ENCODE peak calls at places on chromosomes 5 and 9, in ten cellular contexts. E is substantia nigra; S is ELR; N is neuronal stem cell; O is posterior vena cava; L is H54; I is activated naive CD8-positive, alpha-beta T cell treated with anti-CD3 and anti-CD28 coated beads for 36 hours; F is CD8-positive, alpha-beta T cell; B is memory B cell; M is progenitor cell of endocrine pancreas. P is an unnamed sample.

GRCh38 chr5:129358069-129358468 is 102.0 kb upstream of the ADAMTS19 start:
- DNase-seq in B (no peak), I (no peak), E (no peak), L (no peak), F (no peak), S (no peak), N (no peak), M (no peak), O (no peak), P (no peak)

GRCh38 chr5:136249678-136250266 is 56.8 kb upstream of the SMIM32 start:
- DNase-seq in M (peak; percentile 48), N (peak; percentile 54), F (no peak), L (peak; percentile 37), E (peak; percentile 60), I (no peak), B (no peak), S (peak; percentile 70), O (peak; percentile 83), P (peak; percentile 28)

GRCh38 chr5:157951673-157952373 is 92.9 kb upstream of the CLINT1 start:
- DNase-seq in N (no peak), I (no peak), S (no peak), B (no peak), E (no peak), M (no peak), O (no peak), L (no peak), F (no peak), P (no peak)

GRCh38 chr5:151737421-151737820 is 21.0 kb downstream of the ATOX1 start:
- DNase-seq in E (no peak), S (no peak), M (no peak), L (no peak), I (no peak), B (no peak), O (no peak), F (no peak), N (no peak), P (no peak)

GRCh38 chr9:122221223-122221811 is 7.4 kb downstream of the LHX6 start:
- DNase-seq in N (no peak), F (no peak), L (no peak), M (no peak), B (no peak), O (no peak), S (no peak), I (no peak), E (no peak), P (no peak)

GRCh38 chr9:117777823-117778222 is 73.6 kb downstream of the TLR4 start:
- DNase-seq in N (no peak), M (no peak), E (no peak), I (no peak), S (no peak), O (no peak), F (no peak), L (no peak), B (no peak), P (no peak)

GRCh38 chr5:86971034-86971511 is 296.6 kb upstream of the RASA1 start:
- DNase-seq in L (no peak), S (peak; percentile 60), F (no peak), I (peak; percentile 0), N (no peak), O (no peak), M (no peak), B (no peak), E (no peak), P (no peak)

GRCh38 chr9:68522126-68522525 is 18.6 kb downstream of the TMEM252 start:
- DNase-seq in E (no peak), F (no peak), O (no peak), S (no peak), L (no peak), B (no peak), N (no peak), I (no peak), M (no peak), P (no peak)

GRCh38 chr9:6538666-6539071 is 106.9 kb downstream of the GLDC start:
- DNase-seq in N (no peak), S (peak; percentile 43), E (no peak), B (no peak), O (no peak), M (no peak), L (peak; percentile 41), I (no peak), F (no peak), P (no peak)

GRCh38 chr5:72860499-72860898 is 44.0 kb downstream of the TNPO1 start:
- DNase-seq in I (no peak), L (no peak), E (no peak), S (peak; percentile 18), O (no peak), N (no peak), M (no peak), F (no peak), B (no peak), P (no peak)

GRCh38 chr9:123470991-123471770 is 115.2 kb downstream of the CRB2 start:
- DNase-seq in N (no peak), E (no peak), I (no peak), O (peak; percentile 46), F (no peak), L (no peak), S (no peak), B (no peak), M (no peak), P (no peak)

GRCh38 chr5:139746691-139747582 is 48.7 kb upstream of the PSD2 start:
- DNase-seq in I (peak; percentile 83), S (peak; percentile 35), F (peak; percentile 50), L (no peak), O (no peak), N (no peak), B (peak; percentile 74), E (peak; percentile 50), M (no peak), P (peak; percentile 70)

GRCh38 chr5:179451099-179451812 is 99.1 kb upstream of the RUFY1 start:
- DNase-seq in F (no peak), O (peak; percentile 73), N (no peak), L (no peak), I (no peak), S (no peak), B (no peak), M (no peak), E (no peak), P (no peak)

GRCh38 chr5:6713274-6714181 is at the start of gene TENT4A:
- DNase-seq in S (peak; percentile 38), M (no peak), I (peak; percentile 18), N (no peak), F (no peak), E (peak; percentile 34), B (peak; percentile 62), O (peak; percentile 82), L (no peak), P (no peak)

GRCh38 chr5:72328172-72328571 is 8.0 kb downstream of the PTCD2 start:
- DNase-seq in O (no peak), S (no peak), F (no peak), I (no peak), E (peak; percentile 83), L (no peak), B (no peak), N (no peak), M (no peak), P (no peak)

GRCh38 chr5:60672693-60673264 is 27.2 kb downstream of the DEPDC1B start:
- DNase-seq in N (no peak), E (no peak), I (no peak), L (no peak), M (no peak), O (no peak), B (no peak), S (no peak), F (no peak), P (no peak)

GRCh38 chr5:1730487-1730847 is 69.2 kb downstream of the MRPL36 start:
- DNase-seq in E (no peak), O (no peak), M (peak; percentile 7), I (no peak), S (no peak), B (no peak), N (no peak), L (no peak), F (no peak), P (no peak)

GRCh38 chr9:30476826-30477225 is 1907.6 kb upstream of the ACO1 start:
- DNase-seq in I (no peak), B (no peak), F (no peak), E (no peak), O (no peak), S (no peak), M (no peak), N (no peak), L (no peak), P (no peak)

GRCh38 chr5:61299254-61299653 is 32.8 kb upstream of the ZSWIM6 start:
- DNase-seq in O (no peak), M (no peak), L (no peak), I (no peak), N (no peak), S (no peak), F (no peak), E (no peak), B (no peak), P (no peak)

GRCh38 chr5:135457424-135458071 is 5.4 kb upstream of the TIFAB start:
- DNase-seq in N (peak; percentile 45), L (peak; percentile 65), M (peak; percentile 50), O (peak; percentile 87), S (peak; percentile 68), F (peak; percentile 25), E (peak; percentile 29), B (peak; percentile 47), I (peak; percentile 54), P (peak; percentile 80)

GRCh38 chr9:116493183-116493582 is 193.9 kb upstream of the TRIM32 start:
- DNase-seq in B (no peak), O (no peak), N (no peak), E (no peak), L (no peak), I (no peak), S (peak; percentile 31), F (no peak), M (no peak), P (no peak)